ENCODE peak calls at places on chromosomes 1 and 21, in six cellular contexts. B is neuronal stem cell, O is trophoblast cell, F is mesendoderm, Z is H9, D is IMR-90. U is an unnamed sample.

GRCh38 chr1:74592580-74593355 is 80.4 kb upstream of the LRRC53 start:
- DNase-seq in B (no peak), O (no peak), D (no peak), Z (no peak), F (no peak), U (no peak)

GRCh38 chr1:113681596-113682337 is 77.5 kb downstream of the PHTF1 start:
- DNase-seq in F (no peak), D (no peak), Z (no peak), O (no peak), B (no peak), U (no peak)

GRCh38 chr1:36239941-36240637 is 15.8 kb downstream of the THRAP3 start:
- DNase-seq in Z (no peak), F (no peak), O (no peak), B (peak; percentile 32), D (peak; percentile 45), U (no peak)

GRCh38 chr1:40313329-40313957 is 3.6 kb downstream of the COL9A2 start:
- DNase-seq in D (no peak), F (no peak), B (no peak), O (no peak), Z (no peak), U (no peak)

GRCh38 chr1:227449727-227450420 is 113.5 kb upstream of the ZNF678 start:
- DNase-seq in O (peak; percentile 33), F (no peak), B (no peak), D (no peak), Z (no peak), U (no peak)

GRCh38 chr21:43667191-43667904 is 8.0 kb downstream of the RRP1B start:
- DNase-seq in D (peak; percentile 81), B (no peak), O (no peak), Z (no peak), F (no peak), U (no peak)

GRCh38 chr1:10969267-10969970 is 43.0 kb upstream of the TARDBP start:
- DNase-seq in O (no peak), F (peak; percentile 58), D (no peak), Z (peak; percentile 76), B (peak; percentile 38), U (no peak)

GRCh38 chr1:150874455-150875196 is 1.8 kb downstream of the ARNT start:
- DNase-seq in Z (no peak), O (no peak), D (no peak), B (no peak), F (no peak), U (no peak)

GRCh38 chr1:10007161-10007560 is 10.1 kb downstream of the RBP7 start:
- DNase-seq in Z (no peak), B (no peak), D (no peak), F (no peak), O (no peak), U (no peak)

GRCh38 chr1:223421676-223422075 is 28.5 kb downstream of the CCDC185 start:
- DNase-seq in O (peak; percentile 61), D (peak; percentile 12), B (no peak), F (no peak), Z (no peak), U (no peak)

GRCh38 chr1:26700711-26701110 is 4.9 kb downstream of the ARID1A start:
- DNase-seq in D (peak; percentile 60), Z (no peak), F (peak; percentile 34), O (no peak), B (no peak), U (no peak)

GRCh38 chr1:47232187-47232874 is at the start of gene TAL1:
- DNase-seq in O (peak; percentile 53), D (no peak), F (no peak), Z (no peak), B (no peak), U (peak; percentile 66)

GRCh38 chr1:160645386-160646063 is 1.3 kb downstream of the SLAMF1 start:
- DNase-seq in D (no peak), B (no peak), Z (no peak), O (no peak), F (no peak), U (no peak)

GRCh38 chr1:211327341-211327921 is 798 bp downstream of the TRAF5 start:
- DNase-seq in F (peak; percentile 83), D (peak; percentile 71), O (peak; percentile 64), Z (peak; percentile 52), B (no peak), U (no peak)

GRCh38 chr1:53409695-53410094 is 49.5 kb upstream of the DMRTB1 start:
- DNase-seq in Z (no peak), B (no peak), O (no peak), D (no peak), F (no peak), U (no peak)

GRCh38 chr1:209434631-209435217 is 148.8 kb upstream of the CAMK1G start:
- DNase-seq in F (no peak), O (no peak), D (no peak), B (no peak), Z (no peak), U (no peak)

GRCh38 chr1:89721351-89721750 is 88.4 kb downstream of the LRRC8C start:
- DNase-seq in B (no peak), D (peak; percentile 57), Z (no peak), F (no peak), O (no peak), U (no peak)

GRCh38 chr1:170196490-170196889 is 50.7 kb downstream of the NTMT2 start:
- DNase-seq in O (no peak), Z (no peak), B (no peak), F (peak; percentile 3), D (no peak), U (no peak)

GRCh38 chr1:97137862-97138514 is 416.4 kb downstream of the PTBP2 start:
- DNase-seq in F (peak; percentile 75), Z (peak; percentile 44), D (peak; percentile 78), B (peak; percentile 20), O (peak; percentile 40), U (no peak)

GRCh38 chr1:47524272-47524671 is 86.4 kb downstream of the FOXD2 start:
- DNase-seq in D (no peak), F (peak; percentile 74), O (no peak), Z (no peak), B (no peak), U (no peak)

GRCh38 chr1:162562452-162562828 is 918 bp downstream of the UAP1 start:
- DNase-seq in O (peak; percentile 63), D (peak; percentile 65), Z (no peak), F (peak; percentile 4), B (no peak), U (no peak)

GRCh38 chr1:87939486-87939885 is 610.8 kb downstream of the LMO4 start:
- DNase-seq in B (no peak), F (no peak), Z (no peak), D (no peak), O (peak; percentile 55), U (no peak)

GRCh38 chr1:221832151-221832550 is 90.3 kb upstream of the DUSP10 start:
- DNase-seq in B (no peak), F (no peak), Z (no peak), D (no peak), O (no peak), U (no peak)

GRCh38 chr1:175197536-175197935 is 5.0 kb upstream of the KIAA0040 start:
- DNase-seq in D (no peak), Z (no peak), O (peak; percentile 93), F (no peak), B (no peak), U (no peak)

GRCh38 chr1:189103956-189104355 is 1373.7 kb downstream of the BRINP3 start:
- DNase-seq in Z (no peak), O (peak; percentile 14), B (no peak), D (peak; percentile 4), F (no peak), U (no peak)

GRCh38 chr1:206544562-206545257 is 37.4 kb downstream of the RASSF5 start:
- DNase-seq in B (peak; percentile 80), F (peak; percentile 88), D (peak; percentile 31), Z (peak; percentile 92), O (peak; percentile 76), U (peak; percentile 99)

GRCh38 chr1:54158071-54158470 is 5.3 kb upstream of the CDCP2 start:
- DNase-seq in D (no peak), Z (no peak), O (no peak), F (no peak), B (no peak), U (no peak)

GRCh38 chr1:82153282-82153630 is 352.5 kb downstream of the ADGRL2 start:
- DNase-seq in F (peak; percentile 2), Z (no peak), D (no peak), B (no peak), O (peak; percentile 37), U (no peak)

GRCh38 chr1:169858467-169858866 is 35.2 kb downstream of the SCYL3 start:
- DNase-seq in O (peak; percentile 77), D (peak; percentile 60), F (peak; percentile 66), Z (no peak), B (no peak), U (no peak)

GRCh38 chr1:15201849-15202551 is 45.0 kb upstream of the FHAD1 start:
- DNase-seq in O (no peak), Z (no peak), B (no peak), F (no peak), D (no peak), U (no peak)

GRCh38 chr1:146036990-146037646 is 15.6 kb upstream of the HJV start:
- DNase-seq in D (peak; percentile 87), O (peak; percentile 96), Z (peak; percentile 81), B (peak; percentile 91), F (peak; percentile 91), U (no peak)

GRCh38 chr1:94562502-94563260 is 21.1 kb upstream of the F3 start:
- DNase-seq in F (peak; percentile 85), O (peak; percentile 77), Z (no peak), D (no peak), B (no peak), U (no peak)

DNA sequence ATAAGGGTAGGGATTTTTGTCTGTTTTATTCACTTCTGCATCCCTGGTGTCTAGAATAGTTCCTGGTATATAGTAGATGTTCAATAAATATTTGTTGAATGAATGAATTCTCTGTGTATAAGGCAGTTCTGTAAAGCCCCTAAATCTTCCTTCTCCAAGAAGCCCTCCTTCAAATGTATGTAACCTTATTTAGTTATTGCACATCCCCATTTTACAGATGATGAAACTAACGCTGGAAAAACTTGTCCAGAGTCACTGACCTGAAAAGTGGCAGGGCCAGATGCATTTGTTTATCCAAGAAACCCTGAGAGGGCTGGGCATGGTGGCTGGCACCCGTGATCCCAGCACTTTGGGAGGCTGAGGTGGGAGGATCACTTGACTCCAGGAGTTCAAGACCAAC is 4.3 kb upstream of the LMNA start:
- DNase-seq in D (no peak), F (no peak), B (no peak), Z (no peak), O (no peak), U (no peak)
- H2BK5ac ChIP-seq in D (no peak overlapping the region), F (no peak overlapping the region), B (no peak overlapping the region), Z (no peak overlapping the region), O (no peak overlapping the region), U (no peak overlapping the region)

GRCh38 chr1:155003227-155003765 is 694 bp downstream of the ZBTB7B start:
- DNase-seq in D (no peak), B (no peak), F (peak; percentile 63), O (no peak), Z (peak; percentile 42), U (no peak)
- H2BK5ac ChIP-seq in D (peak overlapping the region; percentile 91), B (peak overlapping the region; percentile 97), F (peak overlapping the region; percentile 90), O (peak overlapping the region; percentile 95), Z (no peak overlapping the region), U (peak overlapping the region; percentile 92)

DNA sequence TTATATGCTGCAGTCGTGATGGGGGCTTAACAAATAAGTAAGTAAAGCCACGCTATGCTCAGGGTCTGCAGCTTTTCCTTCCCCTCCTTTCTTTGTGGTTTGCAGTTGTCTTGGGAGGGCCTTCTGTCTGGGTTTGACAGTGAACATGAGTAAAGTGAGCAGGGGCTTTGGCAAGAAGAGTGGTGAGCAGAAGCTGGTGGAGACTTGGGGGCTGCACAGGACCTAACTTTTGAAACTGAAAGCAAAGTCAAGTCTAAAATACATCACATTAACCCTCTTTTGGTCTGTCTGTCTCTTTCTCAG is 368.6 kb upstream of the VAMP3 start:
- DNase-seq in O (no peak), D (no peak), B (no peak), Z (no peak), F (no peak), U (no peak)
- H2BK5ac ChIP-seq in O (peak overlapping the region; percentile 27), D (peak overlapping the region; percentile 68), B (no peak overlapping the region), Z (no peak overlapping the region), F (no peak overlapping the region), U (peak overlapping the region; percentile 9)

GRCh38 chr1:31065310-31066217 is at the start of gene PUM1:
- DNase-seq in D (peak; percentile 96), O (peak; percentile 100), B (peak; percentile 98), Z (peak; percentile 100), F (peak; percentile 100), U (peak; percentile 99)
- H2BK5ac ChIP-seq in D (peak within 1 kb of the TSS; percentile 95), O (peak within 1 kb of the TSS; percentile 84), B (peak within 1 kb of the TSS; percentile 93), Z (peak within 1 kb of the TSS; percentile 92), F (peak within 1 kb of the TSS; percentile 91), U (peak within 1 kb of the TSS; percentile 97)